ENCODE peak calls at places on chromosome 20, in six cellular contexts. S, V, J, E, F and L are unnamed samples.

GRCh38 chr20:47784599-47785320 is 521 bp downstream of the SULF2 start:
- DNase-seq in F (peak; percentile 68), V (peak; percentile 35), J (peak; percentile 44), E (no peak), S (peak; percentile 38), L (peak; percentile 12)

GRCh38 chr20:45445805-45446562 is 23.6 kb upstream of the WFDC2 start:
- DNase-seq in S (peak; percentile 65), V (no peak), F (no peak), J (peak; percentile 74), E (no peak), L (peak; percentile 47)

GRCh38 chr20:35447082-35447789 is 8.2 kb upstream of the CEP250 start:
- DNase-seq in J (peak; percentile 96), S (peak; percentile 85), F (peak; percentile 88), E (peak; percentile 74), V (peak; percentile 82), L (peak; percentile 88)

GRCh38 chr20:16178671-16179070 is 394.6 kb downstream of the KIF16B start:
- DNase-seq in S (no peak), V (no peak), J (no peak), F (no peak), E (no peak), L (no peak)

GRCh38 chr20:35697696-35698297 is 1.4 kb downstream of the NFS1 start:
- DNase-seq in J (no peak), V (no peak), S (no peak), E (no peak), F (no peak), L (no peak)

GRCh38 chr20:21511850-21512633 is 1.8 kb downstream of the NKX2-2 start:
- DNase-seq in F (no peak), S (peak; percentile 68), J (peak; percentile 57), E (no peak), V (no peak), L (no peak)

GRCh38 chr20:2005831-2006426 is 12.1 kb upstream of the PDYN start:
- DNase-seq in V (peak; percentile 54), J (peak; percentile 90), E (peak; percentile 54), F (peak; percentile 87), S (peak; percentile 78), L (peak; percentile 64)

GRCh38 chr20:33539129-33539528 is 49.2 kb downstream of the CBFA2T2 start:
- DNase-seq in F (no peak), E (no peak), J (no peak), S (no peak), V (no peak), L (no peak)

GRCh38 chr20:36396847-36397246 is 90.7 kb downstream of the DLGAP4 start:
- DNase-seq in S (no peak), V (no peak), F (no peak), E (no peak), J (no peak), L (no peak)

GRCh38 chr20:60095456-60095855 is 137.2 kb downstream of the CDH26 start:
- DNase-seq in F (no peak), S (no peak), V (no peak), J (no peak), E (no peak), L (no peak)

GRCh38 chr20:31675828-31676533 is 38.3 kb downstream of the COX4I2 start:
- DNase-seq in E (no peak), S (no peak), V (no peak), J (no peak), F (no peak), L (peak; percentile 75)

GRCh38 chr20:43191143-43191542 is 1.4 kb upstream of the PTPRT start:
- DNase-seq in F (no peak), J (no peak), V (no peak), S (no peak), E (no peak), L (no peak)

GRCh38 chr20:33721391-33722140 is 1.5 kb upstream of the PXMP4 start:
- DNase-seq in J (no peak), S (no peak), F (no peak), E (no peak), V (no peak), L (no peak)

GRCh38 chr20:61739832-61740118 is 325.9 kb downstream of the TAF4 start:
- DNase-seq in E (no peak), J (no peak), F (no peak), S (no peak), V (no peak), L (no peak)

GRCh38 chr20:47687095-47687987 is 97.9 kb downstream of the SULF2 start:
- DNase-seq in F (no peak), J (no peak), S (no peak), V (no peak), E (no peak), L (no peak)

GRCh38 chr20:47574616-47575401 is 73.1 kb downstream of the NCOA3 start:
- DNase-seq in J (no peak), F (no peak), S (no peak), E (peak; percentile 20), V (peak; percentile 18), L (peak; percentile 51)

GRCh38 chr20:58976095-58976730 is 4.8 kb upstream of the NELFCD start:
- DNase-seq in J (no peak), V (no peak), E (no peak), S (no peak), F (no peak), L (peak; percentile 56)

GRCh38 chr20:53917145-53918009 is 153.0 kb downstream of the BCAS1 start:
- DNase-seq in S (no peak), F (no peak), E (peak; percentile 23), V (no peak), J (no peak), L (peak; percentile 90)

GRCh38 chr20:25136643-25137559 is 55.0 kb upstream of the VSX1 start:
- DNase-seq in J (no peak), V (peak; percentile 90), S (no peak), E (peak; percentile 61), F (peak; percentile 30), L (no peak)

GRCh38 chr20:44212792-44213191 is 2.2 kb upstream of the OSER1 start:
- DNase-seq in F (no peak), E (no peak), V (no peak), S (no peak), J (no peak), L (no peak)

GRCh38 chr20:10328897-10329255 is 105.1 kb downstream of the MKKS start:
- DNase-seq in S (no peak), F (no peak), J (no peak), E (no peak), V (no peak), L (no peak)

GRCh38 chr20:45354423-45355208 is 6.4 kb upstream of the SDC4 start:
- DNase-seq in S (no peak), E (no peak), F (no peak), V (peak; percentile 68), J (no peak), L (no peak)

GRCh38 chr20:31998246-31998645 is 12.0 kb upstream of the CCM2L start:
- DNase-seq in F (no peak), E (no peak), V (no peak), J (no peak), S (no peak), L (no peak)

GRCh38 chr20:51429696-51430095 is 112.8 kb downstream of the NFATC2 start:
- DNase-seq in J (no peak), S (no peak), V (no peak), F (no peak), E (no peak), L (no peak)

GRCh38 chr20:10634683-10635411 is 39.0 kb downstream of the JAG1 start:
- DNase-seq in S (no peak), E (no peak), F (no peak), J (no peak), V (peak; percentile 92), L (no peak)

GRCh38 chr20:53749499-53749898 is 155.9 kb upstream of the ZNF217 start:
- DNase-seq in V (no peak), S (no peak), J (no peak), E (no peak), F (no peak), L (no peak)

DNA sequence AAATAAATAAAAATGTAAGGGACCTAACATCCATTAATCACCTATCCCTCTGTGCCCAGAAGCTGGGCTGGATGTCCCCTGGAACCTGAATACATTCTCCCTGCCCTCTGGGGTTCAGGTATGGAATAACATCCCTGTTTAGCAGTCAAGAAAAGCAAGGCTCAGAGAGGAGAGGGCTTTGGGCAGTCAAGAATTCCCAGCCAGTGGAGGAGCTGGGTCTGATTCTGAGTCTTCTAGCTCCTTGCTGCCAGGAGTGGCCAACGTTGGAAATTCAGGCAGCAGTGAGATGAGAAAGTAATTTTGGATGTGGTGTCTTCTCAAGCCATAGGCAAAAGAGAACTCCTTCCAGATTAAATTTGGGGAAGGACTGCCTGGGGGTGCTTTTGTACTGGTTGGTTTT is 42.6 kb upstream of the ZNFX1 start:
- DNase-seq in E (no peak), F (peak; percentile 63), S (peak; percentile 84), V (peak; percentile 36), J (peak; percentile 57), L (no peak)
- TF ChIP-seq CTCF in E (no peak), F (peak; percentile 29), S (peak; percentile 70), V (peak; percentile 50), J (no peak), L (no peak)

GRCh38 chr20:771741-772464 is 3.6 kb upstream of the SLC52A3 start:
- DNase-seq in V (no peak), S (no peak), E (no peak), J (no peak), F (no peak), L (no peak)

GRCh38 chr20:770691-771090 is 2.4 kb upstream of the SLC52A3 start:
- DNase-seq in F (no peak), E (no peak), S (no peak), J (no peak), V (no peak), L (no peak)

GRCh38 chr20:766906-767305 is 1.4 kb downstream of the SLC52A3 start:
- DNase-seq in S (no peak), J (no peak), F (no peak), V (no peak), E (no peak), L (no peak)

GRCh38 chr20:764255-764654 is 4.0 kb downstream of the SLC52A3 start:
- DNase-seq in F (no peak), V (no peak), S (no peak), J (no peak), E (no peak), L (no peak)

DNA sequence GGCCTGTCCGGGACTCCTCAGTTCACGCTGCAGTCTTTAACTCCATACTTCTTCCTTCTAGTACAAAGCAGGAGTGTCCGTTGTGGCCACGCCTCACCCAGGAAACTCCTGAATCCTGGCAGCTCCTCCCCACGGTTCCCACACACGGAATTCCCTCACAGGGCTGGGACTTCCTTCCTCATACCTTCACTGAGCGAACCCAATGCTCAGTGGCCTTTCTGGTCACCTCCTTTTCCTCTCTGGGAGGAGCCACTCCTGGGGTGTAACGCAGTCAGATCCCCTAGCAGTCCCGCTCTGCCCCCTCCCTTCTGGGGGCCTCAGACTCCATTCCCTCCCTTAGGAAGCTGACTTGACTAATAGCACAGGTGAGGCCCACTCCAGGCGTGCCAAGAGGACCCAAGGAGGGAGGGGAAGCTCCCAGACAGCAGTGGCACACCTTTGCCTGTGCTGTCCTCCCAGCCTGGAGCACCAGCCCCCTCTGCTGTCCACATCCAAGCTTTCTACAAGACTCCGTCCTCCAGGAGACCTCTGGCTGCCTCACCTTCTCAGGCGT is at the start of gene SLC52A3:
- DNase-seq in J (peak; percentile 73), S (peak; percentile 86), F (peak; percentile 58), V (no peak), E (peak; percentile 65), L (no peak)
- TF ChIP-seq CTCF in J (no peak), S (peak; percentile 66), F (peak; percentile 34), V (no peak), E (no peak), L (peak; percentile 10)

GRCh38 chr20:57022306-57022705 is 244.1 kb downstream of the BMP7 start:
- DNase-seq in S (peak; percentile 92), V (no peak), J (peak; percentile 74), E (no peak), F (no peak), L (no peak)
- TF ChIP-seq CTCF in S (peak; percentile 70), V (no peak), J (no peak), E (no peak), F (no peak), L (no peak)

GRCh38 chr20:23156842-23157423 is 70.8 kb upstream of the CD93 start:
- DNase-seq in V (no peak), J (no peak), E (no peak), F (no peak), S (no peak), L (no peak)
- TF ChIP-seq CTCF in V (no peak), J (no peak), E (no peak), F (no peak), S (no peak), L (no peak)